ENCODE peak calls at places on chromosome 15, in four cellular contexts. D, A, K and P are unnamed samples.

GRCh38 chr15:60760646-60761504 is 281.9 kb upstream of the ICE2 start:
- DNase-seq in A (no peak), D (peak; percentile 65), K (no peak), P (no peak)

GRCh38 chr15:70102827-70103226 is 5.1 kb upstream of the TLE3 start:
- DNase-seq in A (no peak), D (no peak), K (no peak), P (no peak)

GRCh38 chr15:80418892-80419537 is 14.8 kb downstream of the ARNT2 start:
- DNase-seq in A (peak; percentile 71), D (peak; percentile 72), K (no peak), P (no peak)

GRCh38 chr15:98442379-98442833 is 205.9 kb upstream of the IGF1R start:
- DNase-seq in K (peak; percentile 80), A (peak; percentile 87), D (peak; percentile 82), P (peak; percentile 75)

GRCh38 chr15:98713585-98714001 is 65.3 kb downstream of the IGF1R start:
- DNase-seq in D (no peak), A (peak; percentile 40), K (no peak), P (no peak)

GRCh38 chr15:82137261-82137660 is 91.4 kb upstream of the MEX3B start:
- DNase-seq in K (no peak), D (no peak), A (no peak), P (no peak)

GRCh38 chr15:22808761-22809280 is 22.4 kb downstream of the NIPA1 start:
- DNase-seq in A (no peak), D (no peak), K (no peak), P (no peak)

GRCh38 chr15:92018535-92019239 is 165.2 kb downstream of the SLCO3A1 start:
- DNase-seq in A (no peak), D (no peak), K (no peak), P (no peak)

GRCh38 chr15:88166330-88166993 is 90.1 kb downstream of the NTRK3 start:
- DNase-seq in A (peak; percentile 61), K (peak; percentile 78), D (no peak), P (peak; percentile 48)

GRCh38 chr15:99704444-99704838 is 28.8 kb downstream of the LYSMD4 start:
- DNase-seq in K (no peak), D (peak; percentile 90), A (peak; percentile 94), P (no peak)

GRCh38 chr15:74821091-74821789 is 5.2 kb upstream of the CPLX3 start:
- DNase-seq in D (no peak), K (no peak), A (peak; percentile 72), P (peak; percentile 63)

GRCh38 chr15:80567721-80568157 is 127.4 kb upstream of the ABHD17C start:
- DNase-seq in K (no peak), A (peak; percentile 91), D (peak; percentile 89), P (peak; percentile 83)

GRCh38 chr15:98513428-98513991 is 134.8 kb upstream of the IGF1R start:
- DNase-seq in K (no peak), A (no peak), D (no peak), P (no peak)

GRCh38 chr15:61653110-61653509 is 407.1 kb downstream of the VPS13C start:
- DNase-seq in A (peak; percentile 64), D (no peak), K (no peak), P (peak; percentile 41)

GRCh38 chr15:58258501-58259274 is 120.5 kb downstream of the AQP9 start:
- DNase-seq in K (no peak), D (no peak), A (no peak), P (no peak)

GRCh38 chr15:48604567-48604966 is 40.9 kb downstream of the FBN1 start:
- DNase-seq in K (no peak), D (peak; percentile 26), A (peak; percentile 55), P (no peak)

GRCh38 chr15:49045691-49046112 is 544 bp downstream of the SECISBP2L start:
- DNase-seq in D (peak; percentile 21), K (no peak), A (peak; percentile 89), P (no peak)

GRCh38 chr15:99755692-99756409 is 22.6 kb upstream of the LYSMD4 start:
- DNase-seq in K (peak; percentile 49), A (peak; percentile 71), D (peak; percentile 67), P (peak; percentile 58)

GRCh38 chr15:99566157-99566900 is 545 bp downstream of the MEF2A start:
- DNase-seq in D (no peak), A (peak; percentile 26), K (peak; percentile 67), P (peak; percentile 40)

GRCh38 chr15:98597666-98598065 is 50.7 kb upstream of the IGF1R start:
- DNase-seq in K (peak; percentile 39), D (no peak), A (peak; percentile 77), P (no peak)

GRCh38 chr15:53034767-53035245 is 244.7 kb upstream of the ONECUT1 start:
- DNase-seq in D (no peak), K (no peak), A (no peak), P (no peak)

GRCh38 chr15:68751622-68752021 is 69.1 kb downstream of the ANP32A start:
- DNase-seq in D (no peak), A (no peak), K (no peak), P (no peak)
- H3K56ac ChIP-seq in D (no peak overlapping the region), A (no peak overlapping the region), K (no peak overlapping the region), P (no peak overlapping the region)

DNA sequence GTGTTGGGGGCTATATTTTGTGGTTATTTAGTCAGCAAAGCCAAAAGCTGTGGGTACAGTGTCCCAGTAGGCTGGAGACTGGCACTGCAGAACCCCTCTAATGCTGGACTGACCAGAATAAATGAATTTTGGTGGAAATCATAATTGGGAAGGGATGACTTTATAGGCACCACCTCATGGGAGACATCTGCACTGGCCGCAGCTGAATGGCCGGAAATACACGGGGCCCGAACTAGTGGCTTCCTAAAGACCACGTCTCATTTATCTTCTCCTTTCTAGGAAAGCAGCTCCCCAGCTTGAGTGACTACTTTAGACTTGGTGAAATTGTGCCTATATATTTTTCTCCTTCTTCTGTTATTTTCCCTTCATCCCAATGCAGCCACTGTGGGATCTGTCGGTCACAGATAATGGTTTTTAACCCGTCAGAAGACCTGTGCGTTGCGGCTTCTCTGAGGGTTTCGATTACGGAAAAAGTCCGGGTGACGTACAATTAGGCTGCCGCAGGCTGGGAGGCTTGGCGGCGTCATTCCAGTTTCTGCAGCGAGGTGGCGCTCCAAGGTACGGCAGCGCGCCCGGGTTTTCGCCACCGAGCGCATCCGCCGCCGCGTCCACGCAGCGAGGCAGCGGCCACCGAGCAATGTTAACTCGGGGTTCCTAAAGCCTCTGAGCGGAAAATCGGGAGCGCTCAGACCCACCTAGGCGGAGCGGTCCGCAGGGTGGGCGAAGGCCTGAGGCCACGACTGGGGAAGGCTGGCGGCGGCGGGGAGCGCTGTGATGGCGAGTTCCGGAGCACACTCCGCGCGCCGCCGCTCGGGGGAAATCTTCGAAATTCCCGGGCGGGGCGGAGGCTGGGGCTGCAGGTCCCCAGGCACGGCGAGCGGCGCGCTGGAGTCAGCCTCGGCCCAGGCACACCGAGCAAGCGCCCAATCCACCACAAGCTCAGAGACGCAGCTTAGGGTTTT is 26.3 kb downstream of the NR2F2 start:
- DNase-seq in A (peak; percentile 65), K (peak; percentile 96), D (peak; percentile 89), P (peak; percentile 77)
- H4K8ac ChIP-seq in A (no peak overlapping the region), K (no peak overlapping the region), D (peak overlapping the region; percentile 35), P (no peak overlapping the region)

GRCh38 chr15:93384886-93385285 is 295.9 kb upstream of the RGMA start:
- DNase-seq in D (no peak), K (no peak), A (no peak), P (no peak)
- H3K56ac ChIP-seq in D (no peak overlapping the region), K (no peak overlapping the region), A (no peak overlapping the region), P (no peak overlapping the region)

GRCh38 chr15:63322541-63322940 is 45.1 kb downstream of the APH1B start:
- DNase-seq in K (no peak), D (peak; percentile 60), A (no peak), P (no peak)
- H4K8ac ChIP-seq in K (no peak overlapping the region), D (peak overlapping the region; percentile 72), A (no peak overlapping the region), P (no peak overlapping the region)